ENCODE peak calls at places on chromosomes 6 and 20, in seven cellular contexts. G, B, Y, H, L, S and A are unnamed samples.

GRCh38 chr6:69865126-69865525 is 1.2 kb upstream of the COL19A1 start:
- DNase-seq in B (no peak), Y (no peak), H (no peak), G (no peak), L (no peak), S (no peak), A (no peak)

GRCh38 chr6:21666788-21667681 is 73.5 kb downstream of the SOX4 start:
- DNase-seq in L (no peak), G (no peak), Y (no peak), H (no peak), B (peak), S (no peak), A (no peak)

GRCh38 chr6:84447651-84448050 is 220.2 kb upstream of the CEP162 start:
- DNase-seq in L (no peak), G (no peak), B (no peak), S (no peak), H (no peak), Y (no peak), A (no peak)

GRCh38 chr20:24406761-24407550 is 62.5 kb upstream of the SYNDIG1 start:
- DNase-seq in B (no peak), H (no peak), S (no peak), L (no peak), Y (no peak), G (no peak), A (no peak)

GRCh38 chr6:52994031-52994788 is 874 bp downstream of the GSTA4 start:
- DNase-seq in L (no peak), S (peak), B (peak), G (no peak), H (no peak), Y (no peak), A (no peak)

GRCh38 chr20:48215536-48215935 is 430.3 kb upstream of the SULF2 start:
- DNase-seq in B (no peak), Y (no peak), G (no peak), H (no peak), S (no peak), L (no peak), A (no peak)

GRCh38 chr6:21596379-21597242 is 3.1 kb downstream of the SOX4 start:
- DNase-seq in Y (peak), G (peak), S (peak), B (peak), H (peak), L (no peak), A (no peak)

GRCh38 chr6:166586424-166587156 is at the start of gene RAMACL:
- DNase-seq in H (no peak), Y (peak), G (peak), L (no peak), B (no peak), S (peak), A (no peak)

GRCh38 chr6:149234051-149234962 is 83.2 kb upstream of the TAB2 start:
- DNase-seq in G (no peak), B (no peak), Y (no peak), L (no peak), S (no peak), H (no peak), A (no peak)

DNA sequence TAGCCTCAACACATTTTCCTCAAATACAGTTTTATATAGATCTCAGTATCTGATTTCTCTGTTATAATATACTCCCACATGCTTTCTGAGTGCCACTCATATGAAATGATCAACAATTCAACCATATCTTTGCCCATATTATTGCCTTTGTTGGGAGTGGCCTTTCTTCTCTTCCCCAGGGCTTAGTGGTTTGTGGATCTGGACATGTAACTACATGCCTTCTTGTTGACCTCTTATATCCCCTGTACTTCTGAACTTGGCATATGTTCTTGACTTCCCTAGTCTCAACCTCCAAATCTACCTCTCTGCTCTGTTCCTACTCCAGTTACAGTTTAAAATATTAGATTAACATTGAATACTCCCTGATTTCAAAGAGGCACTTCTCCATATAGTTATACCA is 34.3 kb upstream of the PRIM2 start:
- DNase-seq in S (no peak), G (no peak), B (no peak), L (no peak), Y (no peak), H (no peak), A (no peak)
- TF ChIP-seq POLR2A in S (no peak), G (no peak), B (no peak), L (no peak), Y (no peak), H (no peak), A (no peak)

GRCh38 chr6:119346450-119346849 is 3.1 kb downstream of the MAN1A1 start:
- DNase-seq in H (no peak), Y (no peak), S (no peak), L (no peak), G (no peak), B (no peak), A (no peak)
- H3K4me3 ChIP-seq in H (peak), Y (peak), S (no peak), L (peak), G (no peak), B (peak), A (peak)

GRCh38 chr6:169989594-169989993 is 238.2 kb downstream of the ERMARD start:
- DNase-seq in Y (no peak), B (no peak), S (no peak), G (no peak), H (no peak), L (no peak), A (no peak)

GRCh38 chr6:169991031-169991390 is 239.6 kb downstream of the ERMARD start:
- DNase-seq in Y (no peak), S (no peak), G (no peak), B (no peak), L (no peak), H (no peak), A (peak)

GRCh38 chr6:169991913-169992312 is 240.5 kb downstream of the ERMARD start:
- DNase-seq in L (no peak), H (no peak), S (no peak), B (no peak), G (no peak), Y (no peak), A (no peak)

GRCh38 chr6:169988769-169989550 is 237.5 kb downstream of the ERMARD start:
- DNase-seq in B (no peak), L (no peak), S (no peak), H (peak), Y (no peak), G (no peak), A (no peak)

GRCh38 chr6:169990095-169991030 is 238.9 kb downstream of the ERMARD start:
- DNase-seq in B (no peak), S (no peak), H (peak), G (no peak), L (no peak), Y (peak), A (no peak)
- TF ChIP-seq CTCF in B (no peak), S (no peak), H (no peak), G (no peak), L (no peak), Y (no peak), A (no peak)

GRCh38 chr6:27894839-27895762 is 17.1 kb downstream of the OR2B2 start:
- DNase-seq in L (no peak), S (peak), B (peak), G (peak), H (no peak), Y (peak), A (no peak)
- TF ChIP-seq POLR2A in L (peak), S (no peak), B (peak), G (peak), H (no peak), Y (peak), A (peak)